ENCODE peak calls at places on chromosomes 12 and 14, in six cellular contexts. One of them, this sample, is unnamed.

GRCh38 chr12:98618952-98619351 is 25.5 kb downstream of the SLC25A3 start:
- DNase-seq in uterus: no peak
- DNase-seq in HFFc6: no peak
- DNase-seq in prostate gland: no peak
- DNase-seq in Caco-2: no peak
- DNase-seq in pancreas: no peak
- DNase-seq in this sample: no peak

GRCh38 chr12:89573081-89573810 is 47.4 kb upstream of the POC1B start:
- DNase-seq in Caco-2: no peak
- DNase-seq in HFFc6: peak
- DNase-seq in uterus: no peak
- DNase-seq in prostate gland: no peak
- DNase-seq in pancreas: no peak
- DNase-seq in this sample: no peak

GRCh38 chr12:52044284-52044983 is 6.8 kb upstream of the NR4A1 start:
- DNase-seq in pancreas: peak
- DNase-seq in HFFc6: peak
- DNase-seq in Caco-2: no peak
- DNase-seq in uterus: peak
- DNase-seq in prostate gland: peak
- DNase-seq in this sample: no peak

GRCh38 chr14:77068515-77069200 is 29.4 kb upstream of the CIPC start:
- DNase-seq in pancreas: no peak
- DNase-seq in HFFc6: no peak
- DNase-seq in uterus: no peak
- DNase-seq in prostate gland: no peak
- DNase-seq in Caco-2: no peak
- DNase-seq in this sample: no peak

GRCh38 chr12:90246673-90247072 is 538.0 kb upstream of the ATP2B1 start:
- DNase-seq in uterus: no peak
- DNase-seq in HFFc6: no peak
- DNase-seq in pancreas: no peak
- DNase-seq in Caco-2: no peak
- DNase-seq in prostate gland: no peak
- DNase-seq in this sample: no peak

GRCh38 chr12:124661382-124661781 is 94.0 kb upstream of the NCOR2 start:
- DNase-seq in HFFc6: no peak
- DNase-seq in Caco-2: no peak
- DNase-seq in pancreas: no peak
- DNase-seq in prostate gland: no peak
- DNase-seq in uterus: no peak
- DNase-seq in this sample: no peak

GRCh38 chr12:121397521-121397920 is 2.4 kb upstream of the RNF34 start:
- DNase-seq in Caco-2: no peak
- DNase-seq in prostate gland: no peak
- DNase-seq in uterus: no peak
- DNase-seq in pancreas: no peak
- DNase-seq in HFFc6: no peak
- DNase-seq in this sample: no peak

GRCh38 chr14:74936151-74936550 is 13.1 kb upstream of the RPS6KL1 start:
- DNase-seq in uterus: no peak
- DNase-seq in HFFc6: no peak
- DNase-seq in prostate gland: no peak
- DNase-seq in Caco-2: no peak
- DNase-seq in pancreas: no peak
- DNase-seq in this sample: no peak

GRCh38 chr12:104603545-104603973 is 146.8 kb downstream of the CHST11 start:
- DNase-seq in pancreas: no peak
- DNase-seq in uterus: no peak
- DNase-seq in Caco-2: no peak
- DNase-seq in prostate gland: no peak
- DNase-seq in HFFc6: peak
- DNase-seq in this sample: no peak

GRCh38 chr14:85319998-85320397 is 209.9 kb upstream of the FLRT2 start:
- DNase-seq in Caco-2: no peak
- DNase-seq in prostate gland: no peak
- DNase-seq in uterus: no peak
- DNase-seq in pancreas: no peak
- DNase-seq in HFFc6: peak
- DNase-seq in this sample: no peak

DNA sequence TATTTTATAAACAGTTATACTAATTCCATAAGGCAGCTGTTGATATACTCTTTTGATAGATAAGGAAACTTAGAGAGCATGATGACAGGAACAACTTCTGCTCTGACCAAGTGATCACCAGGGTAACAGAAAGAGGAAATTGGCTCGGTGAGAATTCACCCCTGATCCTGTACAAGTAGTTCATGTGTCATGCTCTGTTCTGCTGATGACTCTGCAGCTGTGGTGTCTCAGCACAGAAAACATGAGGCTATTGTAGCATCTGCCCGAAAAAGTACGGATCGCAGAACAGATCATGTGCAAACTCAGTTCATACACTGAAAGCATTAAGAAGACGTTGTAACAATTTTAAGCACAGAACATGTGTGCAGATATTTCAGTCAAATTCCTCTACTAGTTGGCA is 345.0 kb downstream of the LRIG3 start:
- DNase-seq in uterus: peak
- DNase-seq in pancreas: no peak
- DNase-seq in Caco-2: no peak
- DNase-seq in prostate gland: no peak
- DNase-seq in HFFc6: peak
- DNase-seq in this sample: no peak
- TF ChIP-seq CTCF in uterus: no peak
- TF ChIP-seq CTCF in pancreas: no peak
- TF ChIP-seq CTCF in Caco-2: no peak
- TF ChIP-seq CTCF in prostate gland: no peak
- TF ChIP-seq CTCF in HFFc6: no peak
- TF ChIP-seq CTCF in this sample: no peak

DNA sequence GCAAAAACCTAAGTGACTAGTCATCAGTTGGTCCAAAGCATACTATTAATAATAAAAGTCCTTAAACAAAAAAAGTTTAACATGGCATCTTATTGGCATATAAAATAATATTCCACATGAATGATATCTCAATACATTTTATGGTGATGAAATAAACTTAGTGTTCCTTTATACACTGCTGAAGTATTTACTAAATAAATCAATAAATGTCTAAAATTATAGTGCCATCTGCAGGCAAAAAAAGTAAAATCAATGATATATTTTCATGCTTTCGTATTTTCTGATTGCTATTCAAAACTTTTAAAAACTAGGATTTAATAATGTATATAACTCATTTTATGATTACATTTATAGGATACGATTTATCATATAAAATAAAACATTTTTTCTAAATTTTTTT is 30.5 kb downstream of the PUS7L start:
- DNase-seq in Caco-2: no peak
- DNase-seq in uterus: no peak
- DNase-seq in pancreas: no peak
- DNase-seq in prostate gland: no peak
- DNase-seq in HFFc6: no peak
- DNase-seq in this sample: no peak
- TF ChIP-seq CTCF in Caco-2: peak
- TF ChIP-seq CTCF in uterus: no peak
- TF ChIP-seq CTCF in pancreas: no peak
- TF ChIP-seq CTCF in prostate gland: no peak
- TF ChIP-seq CTCF in HFFc6: peak
- TF ChIP-seq CTCF in this sample: no peak

DNA sequence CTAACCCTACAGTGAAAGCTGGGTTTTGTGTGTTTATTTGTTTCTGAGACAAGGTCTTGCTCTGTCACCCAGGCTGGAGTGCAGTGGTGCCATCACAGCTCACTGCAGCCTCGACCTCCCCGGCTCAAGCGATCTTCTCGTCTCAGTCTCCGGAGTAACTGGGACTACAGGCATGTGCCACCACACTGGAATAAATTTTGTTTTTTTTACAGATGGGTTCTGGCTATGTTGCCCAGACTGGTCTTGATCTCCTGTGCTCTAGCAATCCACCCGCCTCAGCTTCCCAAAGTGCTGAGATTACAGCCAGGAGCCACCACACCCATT is 26.4 kb downstream of the TBX3 start:
- DNase-seq in Caco-2: no peak
- DNase-seq in pancreas: no peak
- DNase-seq in uterus: no peak
- DNase-seq in prostate gland: no peak
- DNase-seq in HFFc6: no peak
- DNase-seq in this sample: no peak
- TF ChIP-seq CTCF in Caco-2: no peak
- TF ChIP-seq CTCF in pancreas: no peak
- TF ChIP-seq CTCF in uterus: no peak
- TF ChIP-seq CTCF in prostate gland: no peak
- TF ChIP-seq CTCF in HFFc6: no peak
- TF ChIP-seq CTCF in this sample: no peak

GRCh38 chr14:37865719-37866549 is 270.5 kb downstream of the TTC6 start:
- DNase-seq in prostate gland: no peak
- DNase-seq in HFFc6: no peak
- DNase-seq in pancreas: no peak
- DNase-seq in Caco-2: no peak
- DNase-seq in uterus: no peak
- DNase-seq in this sample: no peak

GRCh38 chr14:37870170-37870569 is 274.7 kb downstream of the TTC6 start:
- DNase-seq in uterus: no peak
- DNase-seq in pancreas: no peak
- DNase-seq in Caco-2: no peak
- DNase-seq in prostate gland: no peak
- DNase-seq in HFFc6: no peak
- DNase-seq in this sample: no peak

GRCh38 chr14:37864861-37865718 is 269.7 kb downstream of the TTC6 start:
- DNase-seq in prostate gland: peak
- DNase-seq in uterus: no peak
- DNase-seq in HFFc6: peak
- DNase-seq in pancreas: no peak
- DNase-seq in Caco-2: no peak
- DNase-seq in this sample: no peak

GRCh38 chr14:37870947-37871346 is 275.5 kb downstream of the TTC6 start:
- DNase-seq in prostate gland: peak
- DNase-seq in uterus: no peak
- DNase-seq in Caco-2: no peak
- DNase-seq in pancreas: no peak
- DNase-seq in HFFc6: no peak
- DNase-seq in this sample: no peak

GRCh38 chr14:37869633-37870032 is 274.2 kb downstream of the TTC6 start:
- DNase-seq in pancreas: no peak
- DNase-seq in Caco-2: no peak
- DNase-seq in prostate gland: no peak
- DNase-seq in HFFc6: no peak
- DNase-seq in uterus: no peak
- DNase-seq in this sample: no peak
- TF ChIP-seq CTCF in pancreas: no peak
- TF ChIP-seq CTCF in Caco-2: no peak
- TF ChIP-seq CTCF in prostate gland: no peak
- TF ChIP-seq CTCF in HFFc6: no peak
- TF ChIP-seq CTCF in uterus: no peak
- TF ChIP-seq CTCF in this sample: no peak

GRCh38 chr12:132524405-132524804 is 34.5 kb downstream of the FBRSL1 start:
- DNase-seq in Caco-2: peak
- DNase-seq in prostate gland: peak
- DNase-seq in pancreas: no peak
- DNase-seq in HFFc6: no peak
- DNase-seq in uterus: no peak
- DNase-seq in this sample: no peak

GRCh38 chr12:132527186-132527882 is 37.4 kb downstream of the FBRSL1 start:
- DNase-seq in HFFc6: no peak
- DNase-seq in pancreas: no peak
- DNase-seq in uterus: no peak
- DNase-seq in prostate gland: no peak
- DNase-seq in Caco-2: no peak
- DNase-seq in this sample: no peak

GRCh38 chr12:132523576-132524331 is 33.8 kb downstream of the FBRSL1 start:
- DNase-seq in uterus: peak
- DNase-seq in HFFc6: peak
- DNase-seq in pancreas: peak
- DNase-seq in Caco-2: peak
- DNase-seq in prostate gland: peak
- DNase-seq in this sample: peak

GRCh38 chr12:132525833-132526455 is 36.0 kb downstream of the FBRSL1 start:
- DNase-seq in Caco-2: no peak
- DNase-seq in prostate gland: no peak
- DNase-seq in HFFc6: no peak
- DNase-seq in pancreas: no peak
- DNase-seq in uterus: no peak
- DNase-seq in this sample: no peak

DNA sequence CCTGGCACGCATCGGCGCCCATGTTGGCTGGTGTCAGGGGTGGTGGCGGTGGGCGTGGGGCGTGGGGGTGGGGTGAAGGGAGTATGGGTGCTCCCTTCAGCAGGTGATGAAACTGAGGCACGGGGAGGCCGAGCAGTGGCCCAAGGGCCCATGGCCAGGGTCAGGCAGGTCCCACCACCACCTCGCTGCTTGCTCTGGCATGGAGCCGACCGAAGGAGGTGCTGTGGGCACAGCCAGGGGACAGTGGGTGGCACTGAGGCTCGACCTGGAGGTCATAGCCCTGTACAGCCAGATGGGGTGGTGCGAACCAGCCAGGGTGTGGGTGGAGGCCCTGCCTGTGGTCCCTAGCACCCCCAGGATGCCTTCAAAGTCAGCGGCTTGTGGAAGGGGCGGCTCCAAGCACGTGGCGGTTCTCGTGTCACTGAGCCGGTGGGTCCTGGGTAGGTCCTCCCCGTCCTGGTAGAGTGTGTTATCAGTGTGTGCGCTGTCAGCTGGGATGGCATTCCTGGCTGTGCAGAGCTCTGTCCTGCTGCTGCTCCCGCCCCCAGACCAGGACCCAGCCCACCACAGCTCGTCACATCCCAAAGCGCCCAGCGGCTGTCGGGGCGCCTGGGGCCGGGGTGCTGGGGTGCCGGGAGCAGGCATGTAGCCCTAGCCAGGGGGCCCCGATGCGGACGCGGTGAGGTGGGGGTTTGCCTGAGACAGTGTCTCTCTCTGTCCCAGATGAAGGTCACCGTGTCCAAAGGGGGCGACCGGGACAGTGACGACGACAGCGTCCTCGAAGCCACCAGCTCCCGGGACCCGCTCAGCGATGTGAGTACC is 35.3 kb downstream of the FBRSL1 start:
- DNase-seq in HFFc6: no peak
- DNase-seq in prostate gland: no peak
- DNase-seq in uterus: no peak
- DNase-seq in pancreas: no peak
- DNase-seq in Caco-2: no peak
- DNase-seq in this sample: no peak
- TF ChIP-seq CTCF in HFFc6: no peak
- TF ChIP-seq CTCF in prostate gland: no peak
- TF ChIP-seq CTCF in uterus: no peak
- TF ChIP-seq CTCF in pancreas: no peak
- TF ChIP-seq CTCF in Caco-2: no peak
- TF ChIP-seq CTCF in this sample: no peak

This sample was measured in omental fat pad.